ENCODE peak calls at places on chromosomes 1 and 21, in four cellular contexts. M is IMR-90, Z is OCI-LY7, A is neural progenitor cell. P is an unnamed sample.

GRCh38 chr1:93671090-93671743 is 10.4 kb downstream of the BCAR3 start:
- DNase-seq in M (no peak), Z (no peak), A (no peak), P (no peak)

GRCh38 chr1:156860639-156861423 is at the start of gene NTRK1:
- DNase-seq in M (no peak), Z (peak; percentile 50), A (peak; percentile 83), P (no peak)

GRCh38 chr1:114746450-114747121 is 11.2 kb downstream of the CSDE1 start:
- DNase-seq in M (no peak), Z (no peak), A (no peak), P (no peak)

GRCh38 chr1:213988639-213989070 is 882 bp downstream of the PROX1 start:
- DNase-seq in M (no peak), Z (no peak), A (no peak), P (no peak)

GRCh38 chr1:170461762-170462384 is 70.1 kb upstream of the GORAB start:
- DNase-seq in M (peak; percentile 75), Z (no peak), A (no peak), P (no peak)

GRCh38 chr1:171566467-171566866 is 55.6 kb upstream of the MYOCOS start:
- DNase-seq in M (no peak), Z (no peak), A (no peak), P (no peak)

GRCh38 chr1:244273845-244274619 is 177.7 kb downstream of the ADSS2 start:
- DNase-seq in M (peak; percentile 100), Z (no peak), A (no peak), P (no peak)

GRCh38 chr1:9629445-9630201 is 21.9 kb upstream of the PIK3CD start:
- DNase-seq in M (no peak), Z (peak; percentile 69), A (no peak), P (peak; percentile 80)

GRCh38 chr1:245969274-245969673 is 537.8 kb downstream of the SMYD3 start:
- DNase-seq in M (peak; percentile 93), Z (no peak), A (no peak), P (no peak)

GRCh38 chr1:166307261-166308188 is 140.7 kb upstream of the FAM78B start:
- DNase-seq in M (no peak), Z (no peak), A (no peak), P (no peak)

GRCh38 chr1:7262611-7263010 is 477.4 kb downstream of the CAMTA1 start:
- DNase-seq in M (no peak), Z (no peak), A (no peak), P (no peak)

GRCh38 chr1:201184734-201185453 is 5.7 kb upstream of the IGFN1 start:
- DNase-seq in M (peak; percentile 88), Z (peak; percentile 24), A (peak; percentile 65), P (peak; percentile 60)

GRCh38 chr1:52368383-52369172 is 2.6 kb upstream of the CC2D1B start:
- DNase-seq in M (peak; percentile 32), Z (no peak), A (peak; percentile 88), P (peak; percentile 79)

GRCh38 chr21:35051287-35051818 is 2.3 kb upstream of the RUNX1 start:
- DNase-seq in M (peak; percentile 80), Z (peak; percentile 92), A (peak; percentile 87), P (peak; percentile 92)

GRCh38 chr21:45372732-45373355 is 32.1 kb upstream of the COL18A1 start:
- DNase-seq in M (peak; percentile 22), Z (no peak), A (no peak), P (no peak)

GRCh38 chr1:2233997-2234761 is 6.1 kb downstream of the SKI start:
- DNase-seq in M (peak; percentile 87), Z (no peak), A (no peak), P (no peak)

GRCh38 chr1:206708058-206708457 is 23.4 kb downstream of the MAPKAPK2 start:
- DNase-seq in M (no peak), Z (no peak), A (no peak), P (no peak)

GRCh38 chr1:219066631-219067349 is 106.9 kb upstream of the LYPLAL1 start:
- DNase-seq in M (peak; percentile 59), Z (no peak), A (no peak), P (peak; percentile 58)

GRCh38 chr1:6724517-6725141 is 23.0 kb upstream of the DNAJC11 start:
- DNase-seq in M (peak; percentile 86), Z (no peak), A (no peak), P (no peak)

GRCh38 chr1:36766481-36766880 is 267.8 kb downstream of the GRIK3 start:
- DNase-seq in M (no peak), Z (no peak), A (no peak), P (no peak)

GRCh38 chr21:34227386-34227852 is 136.4 kb upstream of the KCNE2 start:
- DNase-seq in M (peak; percentile 45), Z (no peak), A (no peak), P (no peak)

GRCh38 chr1:20440785-20441200 is 45.2 kb downstream of the CAMK2N1 start:
- DNase-seq in M (peak; percentile 47), Z (peak; percentile 83), A (peak; percentile 71), P (peak; percentile 86)

GRCh38 chr1:37793773-37794371 is at the start of gene MANEAL:
- DNase-seq in M (peak; percentile 54), Z (peak; percentile 85), A (peak; percentile 82), P (peak; percentile 86)

GRCh38 chr1:188359315-188359714 is 1530.6 kb downstream of the PLA2G4A start:
- DNase-seq in M (no peak), Z (no peak), A (no peak), P (no peak)

GRCh38 chr21:32515869-32516268 is 69.5 kb downstream of the TCP10L start:
- DNase-seq in M (peak; percentile 41), Z (no peak), A (no peak), P (no peak)

GRCh38 chr1:42822833-42823392 is 5.7 kb upstream of the SVBP start:
- DNase-seq in M (peak; percentile 39), Z (no peak), A (no peak), P (no peak)

GRCh38 chr1:105072446-105072845 is 1322.7 kb downstream of the AMY1C start:
- DNase-seq in M (no peak), Z (no peak), A (no peak), P (no peak)

GRCh38 chr1:108113496-108113895 is 86.6 kb downstream of the SLC25A24 start:
- DNase-seq in M (no peak), Z (no peak), A (no peak), P (no peak)

GRCh38 chr1:112807117-112807516 is 92.0 kb upstream of the PPM1J start:
- DNase-seq in M (no peak), Z (no peak), A (peak; percentile 30), P (no peak)

GRCh38 chr1:205470131-205470530 is 14.3 kb upstream of the BLACAT1 start:
- DNase-seq in M (no peak), Z (no peak), A (no peak), P (no peak)

GRCh38 chr1:13819637-13820036 is 119.6 kb downstream of the PRDM2 start:
- DNase-seq in M (no peak), Z (no peak), A (no peak), P (no peak)

GRCh38 chr1:119766374-119766794 is 2.3 kb downstream of the HMGCS2 start:
- DNase-seq in M (no peak), Z (no peak), A (no peak), P (no peak)
- H3K4me2 ChIP-seq in M (no peak overlapping the region), Z (no peak overlapping the region), A (no peak overlapping the region), P (no peak overlapping the region)

GRCh38 chr1:212486591-212486963 is 53.9 kb downstream of the NENF start:
- DNase-seq in M (no peak), Z (no peak), A (no peak), P (no peak)

GRCh38 chr1:212487774-212488435 is 55.2 kb downstream of the NENF start:
- DNase-seq in M (no peak), Z (no peak), A (no peak), P (no peak)

GRCh38 chr1:212485218-212485609 is 52.5 kb downstream of the NENF start:
- DNase-seq in M (no peak), Z (no peak), A (no peak), P (no peak)

GRCh38 chr1:212487286-212487685 is 54.6 kb downstream of the NENF start:
- DNase-seq in M (no peak), Z (no peak), A (no peak), P (no peak)

DNA sequence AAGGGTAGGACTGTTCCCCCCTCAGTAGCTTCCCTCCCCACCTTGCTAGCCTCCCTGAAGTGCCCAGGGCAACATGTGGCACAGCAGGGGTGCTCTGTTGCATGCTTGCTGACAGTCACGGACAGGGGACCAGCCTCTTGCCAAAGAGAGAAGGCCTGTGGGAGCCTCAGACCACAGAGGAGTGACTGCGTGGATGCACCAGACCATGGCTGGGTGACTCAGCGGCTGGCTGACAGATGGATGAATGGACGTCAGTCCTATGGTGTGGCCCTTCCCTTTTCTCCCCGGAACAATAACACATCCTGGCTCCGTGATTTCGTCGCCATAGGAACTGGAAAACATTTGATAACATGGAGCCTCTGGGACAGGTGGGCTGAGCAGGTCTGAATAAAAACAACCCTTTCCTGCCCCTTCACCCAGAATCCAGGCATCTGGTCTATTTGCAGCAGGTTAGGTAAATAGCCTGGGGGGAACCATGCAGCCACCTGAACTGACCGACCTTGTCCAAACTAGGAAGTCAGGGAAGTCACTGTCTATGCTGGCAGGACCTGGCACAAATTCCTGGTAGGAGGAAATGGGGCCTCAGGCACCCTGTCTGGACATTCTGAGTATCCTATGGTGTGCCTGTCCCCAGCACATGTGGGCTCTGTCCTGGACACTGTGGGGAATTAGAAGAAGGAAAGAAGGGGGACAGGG is 53.3 kb downstream of the NENF start:
- DNase-seq in M (peak; percentile 97), Z (no peak), A (no peak), P (no peak)
- H2AFZ ChIP-seq in M (peak overlapping the region; percentile 78), Z (no peak overlapping the region), A (no peak overlapping the region), P (no peak overlapping the region)

DNA sequence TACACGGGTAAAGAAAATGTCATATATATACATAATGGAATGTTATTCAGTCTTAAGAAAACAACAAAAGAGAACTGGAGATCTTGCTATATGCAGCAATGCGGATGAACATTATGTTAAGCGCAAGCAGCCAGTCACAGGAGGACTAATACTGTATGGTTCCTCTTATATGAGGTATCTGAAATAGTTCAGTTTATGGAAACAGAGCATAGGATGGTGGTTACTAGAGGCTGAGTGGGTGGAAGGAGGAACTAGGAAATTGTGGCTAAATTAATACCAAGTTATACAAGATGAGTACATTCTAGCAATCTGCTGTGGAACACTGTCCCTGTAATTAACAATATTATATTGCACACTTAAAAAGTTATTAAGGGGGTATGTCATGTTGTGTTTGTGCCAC is 834.3 kb downstream of the KCNT2 start:
- DNase-seq in M (no peak), Z (no peak), A (no peak), P (no peak)
- H3K4me2 ChIP-seq in M (no peak overlapping the region), Z (no peak overlapping the region), A (no peak overlapping the region), P (no peak overlapping the region)

DNA sequence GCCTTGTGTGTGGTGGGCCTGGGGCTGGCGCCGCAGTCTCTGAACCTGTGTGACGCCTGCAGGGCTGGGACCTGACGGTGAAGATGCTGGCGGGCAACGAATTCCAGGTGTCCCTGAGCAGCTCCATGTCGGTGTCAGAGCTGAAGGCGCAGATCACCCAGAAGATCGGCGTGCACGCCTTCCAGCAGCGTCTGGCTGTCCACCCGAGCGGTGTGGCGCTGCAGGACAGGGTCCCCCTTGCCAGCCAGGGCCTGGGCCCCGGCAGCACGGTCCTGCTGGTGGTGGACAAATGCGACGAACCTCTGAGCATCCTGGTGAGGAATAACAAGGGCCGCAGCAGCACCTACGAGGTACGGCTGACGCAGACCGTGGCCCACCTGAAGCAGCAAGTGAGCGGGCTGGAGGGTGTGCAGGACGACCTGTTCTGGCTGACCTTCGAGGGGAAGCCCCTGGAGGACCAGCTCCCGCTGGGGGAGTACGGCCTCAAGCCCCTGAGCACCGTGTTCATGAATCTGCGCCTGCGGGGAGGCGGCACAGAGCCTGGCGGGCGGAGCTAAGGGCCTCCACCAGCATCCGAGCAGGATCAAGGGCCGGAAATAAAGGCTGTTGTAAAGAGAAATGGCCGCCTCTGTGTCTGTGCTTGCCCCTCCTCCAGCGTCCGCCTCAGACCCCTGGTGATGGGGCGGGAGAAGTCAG is 773 bp downstream of the ISG15 start:
- DNase-seq in M (peak; percentile 21), Z (peak; percentile 70), A (peak; percentile 62), P (no peak)
- H2AFZ ChIP-seq in M (peak overlapping the region; percentile 99), Z (peak overlapping the region; percentile 7), A (peak overlapping the region; percentile 32), P (peak overlapping the region; percentile 93)